ENCODE peak calls at places on chromosomes 3 and 15, in four cellular contexts. One of them, this sample, is unnamed.

GRCh38 chr3:196969660-196970546 is 1.3 kb upstream of the PIGZ start:
- DNase-seq in right atrium auricular region: no peak
- DNase-seq in mammary epithelial cell: peak; percentile 33
- DNase-seq in tibial artery: no peak
- DNase-seq in this sample: peak; percentile 80

GRCh38 chr15:73928971-73929627 is 2.8 kb downstream of the LOXL1 start:
- DNase-seq in mammary epithelial cell: no peak
- DNase-seq in right atrium auricular region: no peak
- DNase-seq in tibial artery: no peak
- DNase-seq in this sample: no peak

GRCh38 chr3:185693985-185694675 is 108.0 kb downstream of the SENP2 start:
- DNase-seq in mammary epithelial cell: peak; percentile 40
- DNase-seq in tibial artery: no peak
- DNase-seq in right atrium auricular region: no peak
- DNase-seq in this sample: no peak

GRCh38 chr15:70097337-70098169 is at the start of gene TLE3:
- DNase-seq in right atrium auricular region: peak; percentile 100
- DNase-seq in tibial artery: peak; percentile 100
- DNase-seq in mammary epithelial cell: peak; percentile 98
- DNase-seq in this sample: peak; percentile 99

GRCh38 chr15:88896339-88897033 is 1.1 kb upstream of the HAPLN3 start:
- DNase-seq in right atrium auricular region: no peak
- DNase-seq in tibial artery: no peak
- DNase-seq in mammary epithelial cell: no peak
- DNase-seq in this sample: no peak

GRCh38 chr3:69330891-69331400 is 54.9 kb downstream of the FRMD4B start:
- DNase-seq in mammary epithelial cell: no peak
- DNase-seq in right atrium auricular region: no peak
- DNase-seq in tibial artery: peak; percentile 35
- DNase-seq in this sample: no peak

GRCh38 chr15:80436511-80437307 is 32.5 kb downstream of the ARNT2 start:
- DNase-seq in tibial artery: no peak
- DNase-seq in right atrium auricular region: peak; percentile 28
- DNase-seq in mammary epithelial cell: peak; percentile 86
- DNase-seq in this sample: no peak

GRCh38 chr3:61136191-61136590 is 115.1 kb downstream of the FHIT start:
- DNase-seq in tibial artery: no peak
- DNase-seq in mammary epithelial cell: peak; percentile 1
- DNase-seq in right atrium auricular region: no peak
- DNase-seq in this sample: no peak

GRCh38 chr3:127849368-127849767 is 27.1 kb upstream of the MGLL start:
- DNase-seq in mammary epithelial cell: no peak
- DNase-seq in tibial artery: no peak
- DNase-seq in right atrium auricular region: no peak
- DNase-seq in this sample: no peak

GRCh38 chr3:43144811-43145490 is 39.1 kb upstream of the POMGNT2 start:
- DNase-seq in tibial artery: no peak
- DNase-seq in right atrium auricular region: no peak
- DNase-seq in mammary epithelial cell: no peak
- DNase-seq in this sample: no peak

GRCh38 chr3:31613654-31614053 is 80.9 kb downstream of the STT3B start:
- DNase-seq in right atrium auricular region: no peak
- DNase-seq in tibial artery: no peak
- DNase-seq in mammary epithelial cell: no peak
- DNase-seq in this sample: no peak

GRCh38 chr15:70750203-70750869 is 13.0 kb downstream of the UACA start:
- DNase-seq in mammary epithelial cell: no peak
- DNase-seq in right atrium auricular region: no peak
- DNase-seq in tibial artery: no peak
- DNase-seq in this sample: no peak

GRCh38 chr3:127195417-127195816 is 2.5 kb downstream of the PRR23E start:
- DNase-seq in tibial artery: no peak
- DNase-seq in right atrium auricular region: peak; percentile 34
- DNase-seq in mammary epithelial cell: no peak
- DNase-seq in this sample: no peak

GRCh38 chr15:94306700-94307650 is 75.6 kb downstream of the MCTP2 start:
- DNase-seq in right atrium auricular region: no peak
- DNase-seq in tibial artery: no peak
- DNase-seq in mammary epithelial cell: peak; percentile 81
- DNase-seq in this sample: peak; percentile 19

GRCh38 chr3:23865595-23866396 is 51.0 kb downstream of the NKIRAS1 start:
- DNase-seq in right atrium auricular region: no peak
- DNase-seq in tibial artery: no peak
- DNase-seq in mammary epithelial cell: no peak
- DNase-seq in this sample: peak; percentile 84

GRCh38 chr3:46484911-46485696 is 12.7 kb upstream of the RTP3 start:
- DNase-seq in tibial artery: no peak
- DNase-seq in mammary epithelial cell: no peak
- DNase-seq in right atrium auricular region: no peak
- DNase-seq in this sample: no peak

GRCh38 chr3:42831321-42831713 is 22.1 kb downstream of the ACKR2 start:
- DNase-seq in tibial artery: peak; percentile 72
- DNase-seq in mammary epithelial cell: peak; percentile 56
- DNase-seq in right atrium auricular region: peak; percentile 86
- DNase-seq in this sample: peak; percentile 80

GRCh38 chr3:153215971-153216370 is 53.9 kb downstream of the RAP2B start:
- DNase-seq in mammary epithelial cell: no peak
- DNase-seq in right atrium auricular region: no peak
- DNase-seq in tibial artery: no peak
- DNase-seq in this sample: no peak

GRCh38 chr3:163018067-163018466 is 1521.5 kb downstream of the OTOL1 start:
- DNase-seq in tibial artery: no peak
- DNase-seq in right atrium auricular region: no peak
- DNase-seq in mammary epithelial cell: no peak
- DNase-seq in this sample: no peak

GRCh38 chr3:10164546-10165393 is at the start of gene IRAK2:
- DNase-seq in tibial artery: peak; percentile 68
- DNase-seq in mammary epithelial cell: peak; percentile 49
- DNase-seq in right atrium auricular region: peak; percentile 74
- DNase-seq in this sample: peak; percentile 72

GRCh38 chr3:114022145-114022544 is 34.2 kb downstream of the CCDC191 start:
- DNase-seq in tibial artery: no peak
- DNase-seq in right atrium auricular region: no peak
- DNase-seq in mammary epithelial cell: no peak
- DNase-seq in this sample: no peak

GRCh38 chr3:34185301-34185700 is 386.9 kb downstream of the PDCD6IP start:
- DNase-seq in tibial artery: no peak
- DNase-seq in mammary epithelial cell: no peak
- DNase-seq in right atrium auricular region: no peak
- DNase-seq in this sample: peak; percentile 9

GRCh38 chr3:11613851-11614491 is 29.7 kb downstream of the VGLL4 start:
- DNase-seq in right atrium auricular region: no peak
- DNase-seq in mammary epithelial cell: no peak
- DNase-seq in tibial artery: no peak
- DNase-seq in this sample: no peak

GRCh38 chr3:114155370-114155821 is 23.5 kb downstream of the DRD3 start:
- DNase-seq in right atrium auricular region: no peak
- DNase-seq in tibial artery: no peak
- DNase-seq in mammary epithelial cell: no peak
- DNase-seq in this sample: peak; percentile 55

GRCh38 chr15:100114526-100114925 is 227.2 kb downstream of the ADAMTS17 start:
- DNase-seq in tibial artery: peak; percentile 38
- DNase-seq in right atrium auricular region: peak; percentile 75
- DNase-seq in mammary epithelial cell: no peak
- DNase-seq in this sample: no peak

GRCh38 chr3:13091898-13092620 is 18.8 kb upstream of the IQSEC1 start:
- DNase-seq in tibial artery: peak; percentile 84
- DNase-seq in right atrium auricular region: peak; percentile 88
- DNase-seq in mammary epithelial cell: peak; percentile 52
- DNase-seq in this sample: peak; percentile 88

GRCh38 chr3:129278970-129279906 is 568 bp downstream of the HMCES start:
- DNase-seq in mammary epithelial cell: peak; percentile 78
- DNase-seq in right atrium auricular region: peak; percentile 67
- DNase-seq in tibial artery: no peak
- DNase-seq in this sample: peak; percentile 61

GRCh38 chr3:194512895-194513601 is 26.2 kb upstream of the ATP13A3 start:
- DNase-seq in right atrium auricular region: no peak
- DNase-seq in tibial artery: no peak
- DNase-seq in mammary epithelial cell: no peak
- DNase-seq in this sample: no peak

GRCh38 chr3:62011667-62012066 is 361.7 kb downstream of the FEZF2 start:
- DNase-seq in right atrium auricular region: no peak
- DNase-seq in tibial artery: no peak
- DNase-seq in mammary epithelial cell: no peak
- DNase-seq in this sample: no peak

GRCh38 chr3:27985369-27986035 is 255.9 kb upstream of the CMC1 start:
- DNase-seq in tibial artery: no peak
- DNase-seq in right atrium auricular region: no peak
- DNase-seq in mammary epithelial cell: peak; percentile 29
- DNase-seq in this sample: no peak

GRCh38 chr15:40881351-40881750 is 7.3 kb upstream of the RHOV start:
- DNase-seq in mammary epithelial cell: no peak
- DNase-seq in right atrium auricular region: no peak
- DNase-seq in tibial artery: no peak
- DNase-seq in this sample: no peak

GRCh38 chr3:56467108-56467507 is 1.2 kb downstream of the ERC2 start:
- DNase-seq in right atrium auricular region: no peak
- DNase-seq in tibial artery: no peak
- DNase-seq in mammary epithelial cell: peak; percentile 71
- DNase-seq in this sample: peak; percentile 65

GRCh38 chr3:197795200-197795599 is 4.1 kb downstream of the LRCH3 start:
- DNase-seq in tibial artery: peak; percentile 63
- DNase-seq in right atrium auricular region: peak; percentile 68
- DNase-seq in mammary epithelial cell: peak; percentile 71
- DNase-seq in this sample: no peak

GRCh38 chr3:16884748-16885587 is at the start of gene PLCL2:
- DNase-seq in mammary epithelial cell: peak; percentile 9
- DNase-seq in right atrium auricular region: no peak
- DNase-seq in tibial artery: peak; percentile 30
- DNase-seq in this sample: peak; percentile 82

GRCh38 chr3:100880072-100880471 is 113.1 kb downstream of the ABI3BP start:
- DNase-seq in tibial artery: peak; percentile 66
- DNase-seq in mammary epithelial cell: no peak
- DNase-seq in right atrium auricular region: no peak
- DNase-seq in this sample: no peak

GRCh38 chr3:52892290-52892624 is 5.1 kb downstream of the STIMATE start:
- DNase-seq in mammary epithelial cell: no peak
- DNase-seq in right atrium auricular region: no peak
- DNase-seq in tibial artery: no peak
- DNase-seq in this sample: no peak

GRCh38 chr15:100901296-100901695 is 17.9 kb upstream of the LRRK1 start:
- DNase-seq in right atrium auricular region: no peak
- DNase-seq in tibial artery: no peak
- DNase-seq in mammary epithelial cell: no peak
- DNase-seq in this sample: no peak

GRCh38 chr3:20589275-20589674 is 403.3 kb upstream of the SGO1 start:
- DNase-seq in right atrium auricular region: no peak
- DNase-seq in mammary epithelial cell: no peak
- DNase-seq in tibial artery: no peak
- DNase-seq in this sample: no peak

GRCh38 chr3:132867956-132868355 is 145.7 kb upstream of the NPHP3 start:
- DNase-seq in mammary epithelial cell: peak; percentile 32
- DNase-seq in tibial artery: no peak
- DNase-seq in right atrium auricular region: no peak
- DNase-seq in this sample: no peak

DNA sequence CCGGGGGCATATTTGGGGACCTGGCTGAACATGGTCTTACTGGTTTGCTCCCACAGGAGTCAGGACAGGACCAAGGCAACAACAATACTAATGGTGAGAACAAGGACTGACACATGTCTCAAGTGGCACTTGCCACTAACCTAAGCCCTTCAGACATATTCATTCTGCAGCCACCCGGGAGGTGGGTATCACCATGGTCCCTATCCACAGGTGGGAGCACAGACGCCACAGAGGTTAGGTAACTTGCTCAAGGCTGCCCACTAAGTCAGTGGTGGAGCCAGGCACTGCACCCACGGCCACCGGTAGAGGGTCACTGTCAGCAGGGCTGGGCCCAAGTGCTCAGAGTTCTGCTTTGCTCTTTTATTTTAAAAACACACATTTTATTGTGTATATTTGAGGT is 29.8 kb upstream of the SLC41A3 start:
- DNase-seq in tibial artery: peak; percentile 16
- DNase-seq in mammary epithelial cell: no peak
- DNase-seq in right atrium auricular region: no peak
- DNase-seq in this sample: peak; percentile 18
- TF ChIP-seq CTCF in tibial artery: no peak
- TF ChIP-seq CTCF in mammary epithelial cell: peak; percentile 50
- TF ChIP-seq CTCF in right atrium auricular region: peak; percentile 37
- TF ChIP-seq CTCF in this sample: peak; percentile 51

DNA sequence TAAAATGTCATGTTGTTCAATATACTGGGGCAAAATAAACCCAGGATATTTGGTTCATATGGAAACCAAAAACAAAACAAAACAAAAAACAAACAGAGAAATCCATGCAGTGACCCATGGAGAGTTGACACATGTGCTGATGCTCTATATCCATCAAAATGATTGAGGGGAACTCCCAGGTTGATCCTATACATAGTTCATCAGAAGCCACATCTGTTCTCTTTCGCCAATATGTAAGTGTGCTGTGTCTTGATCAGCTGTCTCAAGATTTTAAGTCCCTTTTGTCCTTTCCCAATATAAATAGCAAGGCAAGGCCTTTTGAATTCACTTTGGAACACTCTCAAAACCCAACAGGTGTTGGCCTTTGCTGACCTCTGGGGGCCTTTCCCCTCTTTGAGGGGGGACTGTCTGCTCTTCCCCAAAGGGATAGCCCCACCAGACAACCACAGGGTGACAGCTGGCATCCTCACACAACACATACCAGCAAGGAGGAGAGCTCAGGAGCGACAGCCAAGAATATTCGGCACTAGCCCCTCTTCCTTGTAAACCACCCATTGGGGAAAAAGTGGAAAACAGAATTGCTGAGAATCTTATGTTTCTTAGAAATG is 209.4 kb upstream of the CD96 start:
- DNase-seq in tibial artery: no peak
- DNase-seq in mammary epithelial cell: no peak
- DNase-seq in right atrium auricular region: no peak
- DNase-seq in this sample: no peak
- H3K4me3 ChIP-seq in tibial artery: no peak overlapping the region
- H3K4me3 ChIP-seq in mammary epithelial cell: no peak overlapping the region
- H3K4me3 ChIP-seq in right atrium auricular region: no peak overlapping the region
- H3K4me3 ChIP-seq in this sample: no peak overlapping the region

DNA sequence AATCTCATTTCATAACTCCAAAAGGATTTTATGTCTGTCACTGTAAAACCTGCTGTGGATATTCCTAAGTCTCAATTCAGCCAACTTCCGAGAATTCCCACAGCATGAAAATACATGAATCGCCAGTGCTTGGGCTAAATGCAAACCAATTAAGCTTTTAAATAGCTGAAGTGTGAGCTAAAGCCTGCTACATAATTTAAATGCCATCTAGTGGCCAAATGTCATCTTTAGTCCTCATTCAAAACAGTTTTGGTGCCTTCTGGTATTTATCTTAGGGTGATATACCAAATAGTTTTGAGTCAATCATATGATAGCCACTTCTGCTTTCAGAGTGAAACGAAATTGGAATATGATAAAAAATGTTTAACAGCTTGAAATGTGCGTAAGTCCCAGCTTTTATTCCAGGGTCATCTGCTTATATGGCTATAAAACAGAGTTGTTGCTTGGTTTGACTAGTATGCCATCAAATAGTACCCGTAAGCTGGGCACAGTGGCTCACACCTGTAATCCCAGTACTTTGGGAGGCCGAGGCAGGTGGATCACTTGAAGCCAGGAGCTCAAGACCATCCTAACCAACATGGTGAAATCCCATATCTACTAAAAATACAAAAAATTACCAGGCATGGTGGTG is 41.8 kb upstream of the CCNL1 start:
- DNase-seq in tibial artery: no peak
- DNase-seq in right atrium auricular region: no peak
- DNase-seq in mammary epithelial cell: peak; percentile 28
- DNase-seq in this sample: peak; percentile 42
- TF ChIP-seq CTCF in tibial artery: peak; percentile 27
- TF ChIP-seq CTCF in right atrium auricular region: peak; percentile 70
- TF ChIP-seq CTCF in mammary epithelial cell: peak; percentile 49
- TF ChIP-seq CTCF in this sample: peak; percentile 49

GRCh38 chr15:48896775-48897143 is 18.8 kb downstream of the EID1 start:
- DNase-seq in mammary epithelial cell: no peak
- DNase-seq in tibial artery: no peak
- DNase-seq in right atrium auricular region: no peak
- DNase-seq in this sample: no peak
- H3K4me3 ChIP-seq in mammary epithelial cell: peak overlapping the region; percentile 38
- H3K4me3 ChIP-seq in tibial artery: peak overlapping the region; percentile 36
- H3K4me3 ChIP-seq in right atrium auricular region: peak overlapping the region; percentile 7
- H3K4me3 ChIP-seq in this sample: no peak overlapping the region